ENCODE peak calls at places on chromosomes 16 and 17, in seven cellular contexts. One of them, this sample, is unnamed.
A peak's percentile ranks its signal among the peaks of the same experiment; 100 is the strongest.

GRCh38 chr17:40727447-40728231 is 24.1 kb upstream of the KRT24 start:
- DNase-seq in Caco-2: no peak
- DNase-seq in endothelial cell of umbilical vein: no peak
- DNase-seq in left ventricle myocardium inferior: no peak
- DNase-seq in astrocyte of the spinal cord: peak; percentile 76
- DNase-seq in LNCaP clone FGC: no peak
- DNase-seq in BJ: no peak
- DNase-seq in this sample: peak; percentile 78

GRCh38 chr16:77414752-77415231 is 20.0 kb downstream of the ADAMTS18 start:
- DNase-seq in LNCaP clone FGC: peak; percentile 98
- DNase-seq in Caco-2: no peak
- DNase-seq in left ventricle myocardium inferior: no peak
- DNase-seq in astrocyte of the spinal cord: peak; percentile 49
- DNase-seq in BJ: no peak
- DNase-seq in endothelial cell of umbilical vein: no peak
- DNase-seq in this sample: no peak

GRCh38 chr17:17934796-17935195 is 37.4 kb downstream of the TOM1L2 start:
- DNase-seq in astrocyte of the spinal cord: no peak
- DNase-seq in left ventricle myocardium inferior: no peak
- DNase-seq in endothelial cell of umbilical vein: no peak
- DNase-seq in BJ: no peak
- DNase-seq in LNCaP clone FGC: no peak
- DNase-seq in Caco-2: no peak
- DNase-seq in this sample: no peak

GRCh38 chr17:79984877-79985276 is 50.8 kb downstream of the TBC1D16 start:
- DNase-seq in Caco-2: no peak
- DNase-seq in BJ: no peak
- DNase-seq in astrocyte of the spinal cord: no peak
- DNase-seq in left ventricle myocardium inferior: no peak
- DNase-seq in endothelial cell of umbilical vein: no peak
- DNase-seq in LNCaP clone FGC: no peak
- DNase-seq in this sample: no peak

GRCh38 chr16:66030036-66030435 is 336.5 kb upstream of the CDH5 start:
- DNase-seq in left ventricle myocardium inferior: no peak
- DNase-seq in LNCaP clone FGC: no peak
- DNase-seq in astrocyte of the spinal cord: peak; percentile 77
- DNase-seq in BJ: no peak
- DNase-seq in endothelial cell of umbilical vein: no peak
- DNase-seq in Caco-2: no peak
- DNase-seq in this sample: no peak

GRCh38 chr16:65038125-65038524 is 83.7 kb downstream of the CDH11 start:
- DNase-seq in BJ: no peak
- DNase-seq in Caco-2: no peak
- DNase-seq in left ventricle myocardium inferior: no peak
- DNase-seq in endothelial cell of umbilical vein: no peak
- DNase-seq in astrocyte of the spinal cord: peak; percentile 27
- DNase-seq in LNCaP clone FGC: no peak
- DNase-seq in this sample: no peak

GRCh38 chr17:46944931-46945330 is 22.0 kb downstream of the GOSR2 start:
- DNase-seq in BJ: no peak
- DNase-seq in Caco-2: peak; percentile 44
- DNase-seq in LNCaP clone FGC: peak; percentile 33
- DNase-seq in endothelial cell of umbilical vein: no peak
- DNase-seq in left ventricle myocardium inferior: no peak
- DNase-seq in astrocyte of the spinal cord: no peak
- DNase-seq in this sample: no peak

GRCh38 chr16:57374067-57374534 is 1.8 kb downstream of the CX3CL1 start:
- DNase-seq in astrocyte of the spinal cord: no peak
- DNase-seq in BJ: no peak
- DNase-seq in LNCaP clone FGC: no peak
- DNase-seq in endothelial cell of umbilical vein: no peak
- DNase-seq in left ventricle myocardium inferior: no peak
- DNase-seq in Caco-2: no peak
- DNase-seq in this sample: no peak

GRCh38 chr17:79930077-79930785 is 91.0 kb upstream of the CBX4 start:
- DNase-seq in endothelial cell of umbilical vein: no peak
- DNase-seq in LNCaP clone FGC: no peak
- DNase-seq in Caco-2: no peak
- DNase-seq in astrocyte of the spinal cord: no peak
- DNase-seq in BJ: no peak
- DNase-seq in left ventricle myocardium inferior: no peak
- DNase-seq in this sample: no peak

GRCh38 chr16:28925386-28926228 is 569 bp upstream of the RABEP2 start:
- DNase-seq in LNCaP clone FGC: no peak
- DNase-seq in BJ: peak; percentile 31
- DNase-seq in left ventricle myocardium inferior: peak; percentile 87
- DNase-seq in Caco-2: no peak
- DNase-seq in astrocyte of the spinal cord: peak; percentile 77
- DNase-seq in endothelial cell of umbilical vein: peak; percentile 80
- DNase-seq in this sample: no peak

GRCh38 chr16:70428178-70428998 is 10.5 kb downstream of the ST3GAL2 start:
- DNase-seq in left ventricle myocardium inferior: peak; percentile 97
- DNase-seq in Caco-2: peak; percentile 96
- DNase-seq in LNCaP clone FGC: peak; percentile 77
- DNase-seq in BJ: peak; percentile 68
- DNase-seq in astrocyte of the spinal cord: peak; percentile 94
- DNase-seq in endothelial cell of umbilical vein: peak; percentile 96
- DNase-seq in this sample: peak; percentile 74

GRCh38 chr17:39619786-39620101 is 7.0 kb upstream of the PPP1R1B start:
- DNase-seq in Caco-2: no peak
- DNase-seq in astrocyte of the spinal cord: no peak
- DNase-seq in LNCaP clone FGC: no peak
- DNase-seq in endothelial cell of umbilical vein: no peak
- DNase-seq in BJ: no peak
- DNase-seq in left ventricle myocardium inferior: no peak
- DNase-seq in this sample: no peak

GRCh38 chr17:39618252-39618913 is 8.4 kb upstream of the PPP1R1B start:
- DNase-seq in left ventricle myocardium inferior: no peak
- DNase-seq in LNCaP clone FGC: no peak
- DNase-seq in astrocyte of the spinal cord: no peak
- DNase-seq in BJ: no peak
- DNase-seq in Caco-2: no peak
- DNase-seq in endothelial cell of umbilical vein: peak; percentile 43
- DNase-seq in this sample: no peak

GRCh38 chr17:39617100-39617445 is 9.4 kb upstream of the NEUROD2 start:
- DNase-seq in BJ: no peak
- DNase-seq in astrocyte of the spinal cord: no peak
- DNase-seq in left ventricle myocardium inferior: no peak
- DNase-seq in LNCaP clone FGC: no peak
- DNase-seq in Caco-2: no peak
- DNase-seq in endothelial cell of umbilical vein: no peak
- DNase-seq in this sample: no peak

GRCh38 chr17:39617446-39618251 is 9.1 kb upstream of the PPP1R1B start:
- DNase-seq in BJ: no peak
- DNase-seq in endothelial cell of umbilical vein: peak; percentile 47
- DNase-seq in left ventricle myocardium inferior: peak; percentile 66
- DNase-seq in LNCaP clone FGC: peak; percentile 47
- DNase-seq in Caco-2: peak; percentile 46
- DNase-seq in astrocyte of the spinal cord: no peak
- DNase-seq in this sample: no peak

DNA sequence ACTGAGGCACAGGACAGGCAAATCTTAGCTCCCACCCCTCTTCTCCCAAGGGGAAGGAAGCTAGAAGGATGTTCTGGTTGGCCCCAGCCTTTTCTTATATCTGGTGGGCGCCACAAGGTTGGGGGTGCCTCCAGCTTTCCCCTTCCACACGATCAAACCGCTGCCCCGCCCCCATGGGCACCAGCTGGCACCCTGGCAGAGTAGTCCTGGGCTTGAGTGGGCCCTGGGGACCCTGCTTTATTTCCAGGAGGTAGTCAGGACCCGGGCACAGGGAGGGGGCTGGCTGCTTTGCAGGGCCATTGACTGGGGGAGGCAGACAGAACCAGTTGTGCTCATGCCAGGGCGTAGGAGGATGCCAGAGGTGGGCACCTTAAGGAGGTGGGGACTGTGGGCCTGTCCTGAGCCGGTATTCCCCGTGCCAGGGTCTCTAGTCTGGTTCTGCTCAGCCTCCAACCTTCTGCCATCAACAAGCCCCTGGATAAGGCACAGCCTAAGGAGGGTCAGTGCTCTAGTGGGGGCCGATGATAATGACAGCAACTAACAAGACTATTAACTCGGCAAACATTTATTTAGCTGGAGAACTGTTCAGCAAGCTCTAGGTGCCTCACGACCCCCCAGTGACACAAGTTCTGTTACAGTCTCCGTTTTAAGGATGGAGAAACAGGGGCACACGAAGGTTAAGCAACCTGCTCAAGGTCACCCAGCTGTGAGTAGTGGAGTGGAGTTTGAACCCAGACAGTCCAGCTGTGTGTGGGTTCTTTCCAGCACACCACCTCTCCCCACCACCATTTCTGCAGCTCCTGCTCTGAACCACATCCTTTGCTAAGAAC is 7.6 kb upstream of the PPP1R1B start:
- DNase-seq in Caco-2: no peak
- DNase-seq in astrocyte of the spinal cord: no peak
- DNase-seq in endothelial cell of umbilical vein: no peak
- DNase-seq in BJ: no peak
- DNase-seq in left ventricle myocardium inferior: no peak
- DNase-seq in LNCaP clone FGC: no peak
- DNase-seq in this sample: no peak
- H3K4me3 ChIP-seq in Caco-2: peak overlapping the region; percentile 37
- H3K4me3 ChIP-seq in astrocyte of the spinal cord: no peak overlapping the region
- H3K4me3 ChIP-seq in endothelial cell of umbilical vein: no peak overlapping the region
- H3K4me3 ChIP-seq in BJ: no peak overlapping the region
- H3K4me3 ChIP-seq in left ventricle myocardium inferior: peak overlapping the region; percentile 70
- H3K4me3 ChIP-seq in LNCaP clone FGC: peak overlapping the region; percentile 55
- H3K4me3 ChIP-seq in this sample: peak overlapping the region; percentile 72

GRCh38 chr16:48833461-48833860 is 223.5 kb upstream of the N4BP1 start:
- DNase-seq in BJ: no peak
- DNase-seq in Caco-2: no peak
- DNase-seq in astrocyte of the spinal cord: no peak
- DNase-seq in left ventricle myocardium inferior: no peak
- DNase-seq in endothelial cell of umbilical vein: no peak
- DNase-seq in LNCaP clone FGC: no peak
- DNase-seq in this sample: no peak

GRCh38 chr16:48829911-48830310 is 219.9 kb upstream of the N4BP1 start:
- DNase-seq in BJ: no peak
- DNase-seq in left ventricle myocardium inferior: no peak
- DNase-seq in Caco-2: no peak
- DNase-seq in LNCaP clone FGC: no peak
- DNase-seq in astrocyte of the spinal cord: no peak
- DNase-seq in endothelial cell of umbilical vein: no peak
- DNase-seq in this sample: no peak

GRCh38 chr16:48829361-48829760 is 219.4 kb upstream of the N4BP1 start:
- DNase-seq in Caco-2: no peak
- DNase-seq in endothelial cell of umbilical vein: no peak
- DNase-seq in astrocyte of the spinal cord: no peak
- DNase-seq in LNCaP clone FGC: no peak
- DNase-seq in BJ: no peak
- DNase-seq in left ventricle myocardium inferior: no peak
- DNase-seq in this sample: no peak

GRCh38 chr16:48834576-48834975 is 224.6 kb upstream of the N4BP1 start:
- DNase-seq in LNCaP clone FGC: no peak
- DNase-seq in astrocyte of the spinal cord: no peak
- DNase-seq in Caco-2: no peak
- DNase-seq in BJ: no peak
- DNase-seq in left ventricle myocardium inferior: no peak
- DNase-seq in endothelial cell of umbilical vein: no peak
- DNase-seq in this sample: no peak

GRCh38 chr16:48831081-48831722 is 221.2 kb upstream of the N4BP1 start:
- DNase-seq in LNCaP clone FGC: no peak
- DNase-seq in left ventricle myocardium inferior: no peak
- DNase-seq in Caco-2: peak; percentile 34
- DNase-seq in endothelial cell of umbilical vein: no peak
- DNase-seq in BJ: no peak
- DNase-seq in astrocyte of the spinal cord: no peak
- DNase-seq in this sample: no peak
- TF ChIP-seq CTCF in LNCaP clone FGC: no peak
- TF ChIP-seq CTCF in left ventricle myocardium inferior: peak; percentile 41
- TF ChIP-seq CTCF in Caco-2: peak; percentile 34
- TF ChIP-seq CTCF in endothelial cell of umbilical vein: no peak
- TF ChIP-seq CTCF in BJ: peak; percentile 13
- TF ChIP-seq CTCF in astrocyte of the spinal cord: no peak
- TF ChIP-seq CTCF in this sample: peak; percentile 22

DNA sequence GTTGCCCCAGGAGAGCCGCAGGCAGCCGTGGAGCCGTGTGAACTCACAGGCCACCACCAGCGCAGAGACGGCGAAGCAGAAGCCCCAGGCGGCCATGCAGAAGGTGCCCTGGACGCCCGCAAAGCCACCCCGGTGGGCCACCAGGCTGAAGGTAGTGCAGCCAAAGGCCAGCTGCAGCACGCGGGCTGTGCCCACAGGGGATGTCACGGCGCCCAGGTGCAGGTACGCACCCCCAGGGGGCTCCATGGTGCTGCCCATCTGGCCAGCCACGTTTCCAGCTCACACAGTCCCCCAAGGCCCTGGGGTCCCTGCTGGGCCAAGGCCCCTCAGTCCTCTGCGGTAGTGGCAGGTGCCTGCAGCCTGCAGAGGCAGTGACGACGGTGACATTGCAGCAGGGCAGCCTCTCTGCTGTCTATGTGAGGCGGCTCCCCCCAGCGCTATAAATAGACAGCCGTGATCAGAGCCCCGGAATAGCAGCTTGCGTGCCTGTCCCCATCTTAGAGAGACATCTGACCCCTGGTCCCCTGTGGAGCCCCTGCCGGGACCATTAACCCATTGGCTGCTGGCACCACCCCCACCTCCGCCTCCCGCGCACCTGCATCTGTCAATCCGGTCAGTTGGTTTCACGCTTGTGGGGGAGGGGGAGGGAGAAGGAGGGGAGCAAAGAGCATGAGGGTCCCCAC is 4.5 kb upstream of the PYCR1 start:
- DNase-seq in Caco-2: no peak
- DNase-seq in endothelial cell of umbilical vein: no peak
- DNase-seq in BJ: no peak
- DNase-seq in astrocyte of the spinal cord: no peak
- DNase-seq in left ventricle myocardium inferior: peak; percentile 61
- DNase-seq in LNCaP clone FGC: no peak
- DNase-seq in this sample: no peak
- H3K4me3 ChIP-seq in Caco-2: no peak overlapping the region
- H3K4me3 ChIP-seq in endothelial cell of umbilical vein: no peak overlapping the region
- H3K4me3 ChIP-seq in BJ: no peak overlapping the region
- H3K4me3 ChIP-seq in astrocyte of the spinal cord: no peak overlapping the region
- H3K4me3 ChIP-seq in left ventricle myocardium inferior: peak overlapping the region; percentile 64
- H3K4me3 ChIP-seq in LNCaP clone FGC: no peak overlapping the region
- H3K4me3 ChIP-seq in this sample: no peak overlapping the region

DNA sequence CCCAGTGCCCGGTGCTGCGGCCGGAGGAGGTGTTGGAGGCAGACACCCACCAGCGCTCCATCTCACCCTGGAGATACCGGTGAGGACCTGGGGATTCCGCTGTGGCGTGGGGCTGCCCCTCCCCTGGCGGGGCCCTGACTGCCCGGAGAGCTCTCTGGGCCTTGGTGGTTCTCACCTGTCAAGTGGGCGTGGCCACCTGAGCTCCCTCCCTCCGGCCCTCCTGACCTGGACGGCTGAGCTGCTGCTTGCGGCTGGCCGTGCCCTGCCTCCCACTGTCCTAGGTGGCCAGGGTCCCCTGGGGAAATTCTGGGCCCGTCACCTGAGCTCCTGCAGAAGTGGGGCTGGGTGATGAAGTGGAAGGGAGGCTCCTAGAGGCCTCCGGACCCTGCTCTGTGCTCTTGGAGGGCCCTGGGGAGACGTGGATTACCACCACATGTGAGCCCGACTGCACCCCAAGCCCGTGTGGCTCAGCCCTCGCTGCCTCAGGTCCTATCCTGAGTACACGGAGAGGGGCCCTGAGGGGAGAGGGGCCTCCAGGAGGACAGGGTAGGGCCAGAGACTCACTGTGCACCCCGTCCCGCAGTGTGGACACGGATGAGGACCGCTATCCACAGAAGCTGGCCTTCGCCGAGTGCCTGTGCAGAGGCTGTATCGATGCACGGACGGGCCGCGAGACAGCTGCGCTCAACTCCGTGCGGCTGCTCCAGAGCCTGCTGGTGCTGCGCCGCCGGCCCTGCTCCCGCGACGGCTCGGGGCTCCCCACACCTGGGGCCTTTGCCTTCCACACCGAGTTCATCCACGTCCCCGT is 1.1 kb downstream of the IL17C start:
- DNase-seq in BJ: no peak
- DNase-seq in left ventricle myocardium inferior: no peak
- DNase-seq in astrocyte of the spinal cord: no peak
- DNase-seq in endothelial cell of umbilical vein: no peak
- DNase-seq in LNCaP clone FGC: no peak
- DNase-seq in Caco-2: peak; percentile 64
- DNase-seq in this sample: no peak
- TF ChIP-seq CTCF in BJ: no peak
- TF ChIP-seq CTCF in left ventricle myocardium inferior: no peak
- TF ChIP-seq CTCF in astrocyte of the spinal cord: no peak
- TF ChIP-seq CTCF in endothelial cell of umbilical vein: no peak
- TF ChIP-seq CTCF in LNCaP clone FGC: no peak
- TF ChIP-seq CTCF in Caco-2: no peak
- TF ChIP-seq CTCF in this sample: no peak

This sample was measured in epithelial cell of proximal tubule.